ENCODE peak calls at places on chromosome 15, in seven cellular contexts. S, Y, D, Z, F, B and P are unnamed samples.

GRCh38 chr15:53536479-53537120 is 222.9 kb downstream of the WDR72 start:
- DNase-seq in S (no peak), Y (no peak), D (no peak), Z (no peak), F (no peak), B (no peak), P (no peak)

GRCh38 chr15:61907753-61908086 is 152.5 kb downstream of the VPS13C start:
- DNase-seq in S (no peak), Y (no peak), D (no peak), Z (no peak), F (no peak), B (no peak), P (no peak)

GRCh38 chr15:76393614-76394013 is 57.0 kb downstream of the ISL2 start:
- DNase-seq in S (no peak), Y (no peak), D (no peak), Z (no peak), F (no peak), B (no peak), P (no peak)

GRCh38 chr15:84973492-84974460 is 7.9 kb upstream of the PDE8A start:
- DNase-seq in S (no peak), Y (no peak), D (no peak), Z (no peak), F (no peak), B (no peak), P (no peak)

GRCh38 chr15:34642252-34642651 is 58.8 kb upstream of the GOLGA8B start:
- DNase-seq in S (no peak), Y (no peak), D (no peak), Z (no peak), F (no peak), B (no peak), P (no peak)

GRCh38 chr15:66876731-66877545 is 174.9 kb downstream of the SMAD6 start:
- DNase-seq in S (no peak), Y (no peak), D (no peak), Z (no peak), F (no peak), B (no peak), P (peak; percentile 16)

GRCh38 chr15:91970142-91970541 is 116.6 kb downstream of the SLCO3A1 start:
- DNase-seq in S (peak; percentile 35), Y (no peak), D (peak; percentile 51), Z (peak; percentile 87), F (peak; percentile 77), B (peak; percentile 69), P (no peak)

GRCh38 chr15:52348056-52348745 is 52.6 kb upstream of the MYO5C start:
- DNase-seq in S (no peak), Y (no peak), D (no peak), Z (no peak), F (no peak), B (no peak), P (no peak)

GRCh38 chr15:81410318-81410753 is 36.3 kb upstream of the TMC3 start:
- DNase-seq in S (peak; percentile 33), Y (peak; percentile 78), D (peak; percentile 76), Z (peak; percentile 42), F (peak; percentile 55), B (peak; percentile 79), P (peak; percentile 41)

GRCh38 chr15:72604794-72605193 is 49.7 kb upstream of the GOLGA6B start:
- DNase-seq in S (no peak), Y (no peak), D (no peak), Z (no peak), F (no peak), B (no peak), P (no peak)

GRCh38 chr15:63210151-63211051 is 21.0 kb downstream of the RAB8B start:
- DNase-seq in S (no peak), Y (no peak), D (no peak), Z (no peak), F (no peak), B (no peak), P (no peak)

GRCh38 chr15:57545995-57546394 is 45.7 kb upstream of the MYZAP start:
- DNase-seq in S (no peak), Y (no peak), D (no peak), Z (no peak), F (no peak), B (no peak), P (no peak)

GRCh38 chr15:40925863-40926658 is 3.1 kb upstream of the DLL4 start:
- DNase-seq in S (no peak), Y (no peak), D (no peak), Z (no peak), F (no peak), B (no peak), P (peak; percentile 54)
- TF ChIP-seq CTCF in S (no peak), Y (no peak), D (no peak), Z (no peak), F (no peak), B (no peak), P (no peak)

GRCh38 chr15:100914876-100915275 is 4.3 kb upstream of the LRRK1 start:
- DNase-seq in S (no peak), Y (no peak), D (no peak), Z (no peak), F (no peak), B (no peak), P (no peak)
- TF ChIP-seq CTCF in S (no peak), Y (no peak), D (no peak), Z (no peak), F (no peak), B (no peak), P (no peak)

DNA sequence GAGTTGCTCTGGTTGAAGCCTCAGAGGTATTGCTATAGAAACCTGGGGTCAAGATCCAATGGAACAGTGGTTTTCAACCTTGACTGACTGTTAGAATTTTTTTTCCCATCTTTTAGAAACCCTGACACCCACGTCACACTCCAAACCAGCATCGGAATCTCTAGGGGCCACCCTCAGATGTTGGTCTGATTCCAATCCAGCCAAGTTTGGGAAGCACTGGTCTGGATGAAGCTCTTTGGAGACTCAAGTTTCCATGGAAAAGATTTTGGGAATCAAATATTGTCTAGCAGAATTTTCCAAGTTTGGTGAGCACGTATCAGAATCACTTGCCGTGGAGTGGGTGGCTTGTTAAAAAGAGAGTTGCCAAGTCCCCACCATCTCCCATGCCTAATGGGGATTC is 103.8 kb downstream of the THSD4 start:
- DNase-seq in S (no peak), Y (no peak), D (no peak), Z (no peak), F (no peak), B (no peak), P (no peak)
- TF ChIP-seq CTCF in S (no peak), Y (no peak), D (no peak), Z (no peak), F (no peak), B (no peak), P (no peak)

GRCh38 chr15:42802168-42802567 is 65.2 kb upstream of the CDAN1 start:
- DNase-seq in S (no peak), Y (no peak), D (no peak), Z (no peak), F (no peak), B (no peak), P (no peak)

GRCh38 chr15:42798802-42799201 is 61.9 kb upstream of the CDAN1 start:
- DNase-seq in S (no peak), Y (no peak), D (no peak), Z (no peak), F (no peak), B (no peak), P (no peak)

GRCh38 chr15:42800731-42801474 is 64.0 kb upstream of the CDAN1 start:
- DNase-seq in S (peak; percentile 21), Y (no peak), D (no peak), Z (no peak), F (no peak), B (no peak), P (no peak)

GRCh38 chr15:42796955-42797779 is 60.2 kb upstream of the CDAN1 start:
- DNase-seq in S (no peak), Y (peak; percentile 4), D (no peak), Z (no peak), F (no peak), B (no peak), P (no peak)
- TF ChIP-seq CTCF in S (no peak), Y (no peak), D (no peak), Z (no peak), F (no peak), B (no peak), P (no peak)

GRCh38 chr15:44713006-44713966 is 2.0 kb downstream of the B2M start:
- DNase-seq in S (no peak), Y (no peak), D (no peak), Z (no peak), F (no peak), B (no peak), P (no peak)
- TF ChIP-seq CTCF in S (no peak), Y (peak; percentile 24), D (no peak), Z (peak; percentile 29), F (peak; percentile 19), B (peak; percentile 8), P (no peak)

GRCh38 chr15:89383635-89384604 is 49.3 kb upstream of the POLG start:
- DNase-seq in S (peak; percentile 46), Y (no peak), D (peak; percentile 54), Z (peak; percentile 60), F (no peak), B (no peak), P (peak; percentile 98)
- TF ChIP-seq CTCF in S (no peak), Y (no peak), D (no peak), Z (no peak), F (no peak), B (no peak), P (no peak)

DNA sequence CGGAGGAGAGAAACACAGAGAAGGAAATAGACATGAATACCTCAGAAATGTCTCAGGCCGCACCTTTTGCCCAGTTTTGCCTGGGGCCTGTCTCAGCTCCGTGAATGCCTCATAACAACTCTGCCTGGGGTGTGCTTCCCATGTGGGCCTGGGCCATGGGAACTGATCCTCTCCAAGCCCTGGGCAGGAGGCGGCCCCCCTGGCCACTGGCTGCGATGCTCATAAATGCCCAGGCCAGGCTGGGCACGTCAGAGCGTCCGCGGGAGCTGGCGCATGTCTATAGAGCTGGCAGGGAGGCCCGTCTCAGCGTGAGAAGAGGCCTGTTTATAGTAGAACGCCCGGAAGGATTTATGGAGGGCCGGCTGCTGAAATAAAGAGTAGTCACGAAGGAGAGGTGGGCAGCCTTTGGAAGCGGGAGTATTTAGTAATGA is 86.0 kb upstream of the IGF1R start:
- DNase-seq in S (no peak), Y (no peak), D (no peak), Z (no peak), F (no peak), B (no peak), P (no peak)
- TF ChIP-seq CTCF in S (no peak), Y (no peak), D (no peak), Z (no peak), F (no peak), B (no peak), P (no peak)